ENCODE peak calls at places on chromosomes 11 and 22, in seven cellular contexts. Y is body of pancreas, C is IMR-90, S is right atrium auricular region, K is upper lobe of right lung, W is fibroblast of villous mesenchyme, P is fibroblast of pulmonary artery. T is an unnamed sample.

GRCh38 chr11:15816270-15816871 is 540.0 kb downstream of the SOX6 start:
- DNase-seq in Y (peak; percentile 28), C (peak; percentile 92), S (peak; percentile 77), K (no peak), W (peak; percentile 88), P (peak; percentile 93), T (no peak)

GRCh38 chr11:112248216-112248615 is 12.4 kb downstream of the PLET1 start:
- DNase-seq in Y (no peak), C (peak; percentile 89), S (no peak), K (no peak), W (no peak), P (peak; percentile 28), T (no peak)

GRCh38 chr22:25366876-25367466 is 147.5 kb downstream of the CRYBB2 start:
- DNase-seq in Y (no peak), C (no peak), S (no peak), K (no peak), W (no peak), P (no peak), T (no peak)

GRCh38 chr22:40894417-40894816 is 32.5 kb upstream of the DNAJB7 start:
- DNase-seq in Y (no peak), C (no peak), S (no peak), K (no peak), W (no peak), P (no peak), T (no peak)

GRCh38 chr11:119149371-119150275 is 771 bp downstream of the ABCG4 start:
- DNase-seq in Y (no peak), C (no peak), S (no peak), K (peak; percentile 64), W (no peak), P (no peak), T (no peak)

GRCh38 chr22:29782061-29782845 is 15.1 kb downstream of the UQCR10 start:
- DNase-seq in Y (peak; percentile 95), C (peak; percentile 46), S (peak; percentile 67), K (peak; percentile 66), W (no peak), P (peak; percentile 28), T (no peak)

GRCh38 chr22:36328635-36329216 is 59.0 kb downstream of the MYH9 start:
- DNase-seq in Y (peak; percentile 76), C (peak; percentile 96), S (peak; percentile 91), K (no peak), W (peak; percentile 91), P (peak; percentile 88), T (no peak)

GRCh38 chr22:41517172-41518047 is 26.9 kb downstream of the POLR3H start:
- DNase-seq in Y (peak; percentile 84), C (peak; percentile 46), S (peak; percentile 81), K (no peak), W (peak; percentile 61), P (peak; percentile 70), T (no peak)

GRCh38 chr11:93849751-93850584 is 450 bp downstream of the VSTM5 start:
- DNase-seq in Y (peak; percentile 48), C (no peak), S (peak; percentile 60), K (no peak), W (peak; percentile 13), P (peak; percentile 15), T (no peak)

GRCh38 chr11:109894242-109894641 is 198.9 kb upstream of the ZC3H12C start:
- DNase-seq in Y (no peak), C (no peak), S (no peak), K (no peak), W (no peak), P (no peak), T (no peak)

GRCh38 chr11:109892321-109892794 is 200.8 kb upstream of the ZC3H12C start:
- DNase-seq in Y (no peak), C (no peak), S (no peak), K (no peak), W (no peak), P (no peak), T (no peak)
- TF ChIP-seq CTCF in Y (no peak), C (no peak), S (no peak), K (no peak), W (no peak), P (no peak), T (no peak)

GRCh38 chr11:11964774-11965150 is 43.7 kb downstream of the DKK3 start:
- DNase-seq in Y (no peak), C (no peak), S (no peak), K (no peak), W (no peak), P (no peak), T (peak; percentile 66)
- TF ChIP-seq CTCF in Y (no peak), C (no peak), S (no peak), K (no peak), W (no peak), P (no peak), T (no peak)

GRCh38 chr11:66283461-66284105 is 5.4 kb downstream of the YIF1A start:
- DNase-seq in Y (no peak), C (no peak), S (no peak), K (no peak), W (no peak), P (no peak), T (no peak)
- TF ChIP-seq CTCF in Y (no peak), C (no peak), S (no peak), K (no peak), W (no peak), P (no peak), T (no peak)

GRCh38 chr11:36622431-36623136 is 24.5 kb upstream of the RAG2 start:
- DNase-seq in Y (no peak), C (peak; percentile 36), S (no peak), K (no peak), W (peak; percentile 30), P (peak; percentile 56), T (no peak)
- TF ChIP-seq CTCF in Y (no peak), C (peak; percentile 48), S (peak; percentile 62), K (peak; percentile 40), W (peak; percentile 47), P (peak; percentile 58), T (peak; percentile 19)

DNA sequence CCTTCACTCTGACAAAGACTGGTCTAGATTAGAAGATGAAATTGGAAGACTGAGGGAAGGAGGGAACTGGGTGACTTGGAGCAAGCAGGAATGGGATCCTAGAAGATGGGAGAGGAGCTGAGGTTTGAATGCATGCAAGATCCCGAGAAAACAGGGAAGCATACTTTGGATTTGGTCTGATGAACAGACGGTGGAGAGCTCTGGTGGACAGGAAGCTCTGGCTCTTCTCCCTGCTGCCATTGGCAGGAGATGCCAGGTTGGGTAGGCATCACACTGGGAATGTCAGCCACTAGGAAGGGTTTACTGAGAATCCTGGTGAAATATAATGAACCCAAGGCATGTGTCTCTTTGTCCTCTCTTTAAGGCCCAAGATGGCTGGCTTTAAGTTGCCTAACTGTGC is 16.5 kb downstream of the NAV2 start:
- DNase-seq in Y (no peak), C (no peak), S (no peak), K (no peak), W (no peak), P (no peak), T (no peak)
- TF ChIP-seq CTCF in Y (no peak), C (no peak), S (no peak), K (no peak), W (no peak), P (no peak), T (no peak)